ENCODE peak calls at places on chromosomes 13 and 19, in nine cellular contexts. A, S, X, B, L, P, G, I and V are unnamed samples.

GRCh38 chr13:96068729-96069128 is 15.5 kb upstream of the UGGT2 start:
- DNase-seq in A (no peak), S (no peak), X (no peak), B (no peak), L (no peak), P (no peak), G (no peak), I (no peak), V (no peak)

GRCh38 chr19:35346193-35347052 is 1.3 kb upstream of the FFAR1 start:
- DNase-seq in A (peak), S (peak), X (no peak), B (peak), L (no peak), P (no peak), G (no peak), I (no peak), V (no peak)

GRCh38 chr13:22828081-22828480 is 352.7 kb upstream of the SGCG start:
- DNase-seq in A (no peak), S (no peak), X (no peak), B (no peak), L (no peak), P (no peak), G (no peak), I (no peak), V (no peak)

GRCh38 chr13:26962671-26963070 is 202.1 kb upstream of the GPR12 start:
- DNase-seq in A (no peak), S (no peak), X (no peak), B (no peak), L (no peak), P (no peak), G (no peak), I (no peak), V (no peak)

GRCh38 chr13:31731923-31732322 is 7.4 kb upstream of the RXFP2 start:
- DNase-seq in A (no peak), S (no peak), X (no peak), B (no peak), L (peak), P (no peak), G (no peak), I (no peak), V (no peak)

GRCh38 chr19:33507021-33507956 is 14.3 kb downstream of the PEPD start:
- DNase-seq in A (no peak), S (no peak), X (no peak), B (no peak), L (peak), P (no peak), G (no peak), I (no peak), V (no peak)

GRCh38 chr13:27644302-27644701 is 22.6 kb downstream of the POLR1D start:
- DNase-seq in A (no peak), S (no peak), X (no peak), B (no peak), L (peak), P (no peak), G (no peak), I (no peak), V (no peak)

GRCh38 chr19:48868196-48868886 is at the start of gene PLEKHA4:
- DNase-seq in A (peak), S (no peak), X (peak), B (no peak), L (peak), P (no peak), G (peak), I (peak), V (no peak)

GRCh38 chr13:98546402-98546801 is 30.5 kb downstream of the STK24 start:
- DNase-seq in A (no peak), S (no peak), X (no peak), B (no peak), L (no peak), P (no peak), G (no peak), I (no peak), V (no peak)

GRCh38 chr13:98543380-98544104 is 33.4 kb downstream of the STK24 start:
- DNase-seq in A (no peak), S (no peak), X (no peak), B (no peak), L (no peak), P (no peak), G (no peak), I (no peak), V (no peak)

GRCh38 chr13:98541701-98542203 is 35.2 kb downstream of the STK24 start:
- DNase-seq in A (no peak), S (no peak), X (no peak), B (no peak), L (no peak), P (no peak), G (no peak), I (no peak), V (no peak)

GRCh38 chr13:98542568-98543379 is 34.1 kb downstream of the STK24 start:
- DNase-seq in A (no peak), S (no peak), X (no peak), B (no peak), L (no peak), P (no peak), G (no peak), I (no peak), V (no peak)

DNA sequence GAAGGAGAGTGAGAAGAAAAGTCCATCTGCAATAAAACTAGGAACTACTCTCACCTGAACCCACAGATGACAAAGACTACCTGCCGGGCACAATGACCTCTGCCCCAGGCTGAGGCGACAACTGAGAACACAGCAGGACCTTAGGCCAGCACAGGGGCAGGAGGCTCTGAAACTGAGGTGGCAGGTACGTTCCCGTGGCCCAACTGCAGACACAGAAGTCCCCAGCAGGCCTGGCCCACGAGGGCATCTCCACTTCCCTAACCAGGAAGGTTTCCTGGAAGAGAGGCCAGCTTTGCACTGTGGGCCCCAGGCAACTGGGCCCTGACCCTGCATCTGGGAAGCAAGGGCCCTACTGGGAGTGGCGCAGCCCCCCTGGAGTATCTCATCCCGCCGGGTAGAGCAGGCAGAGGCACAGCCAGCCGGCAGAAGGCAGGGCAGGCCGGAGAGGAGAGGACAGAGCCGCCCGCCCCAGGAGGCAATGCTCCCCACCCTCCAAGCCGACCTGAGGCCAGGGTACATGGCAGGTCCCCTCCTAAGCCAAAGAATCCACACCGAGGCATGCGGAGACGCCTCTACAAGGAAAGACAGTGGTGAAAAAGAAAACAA is 32.7 kb downstream of the STK24 start:
- DNase-seq in A (no peak), S (no peak), X (no peak), B (no peak), L (no peak), P (no peak), G (no peak), I (no peak), V (no peak)
- H3K27ac ChIP-seq in A (peak), S (no peak), X (peak), B (no peak), L (peak), P (no peak), G (peak), I (no peak), V (no peak)

GRCh38 chr13:29532136-29532535 is 63.4 kb downstream of the SLC7A1 start:
- DNase-seq in A (no peak), S (no peak), X (no peak), B (no peak), L (no peak), P (no peak), G (no peak), I (no peak), V (no peak)
- H3K4me3 ChIP-seq in A (no peak), S (no peak), X (no peak), B (no peak), L (no peak), P (no peak), G (no peak), I (no peak), V (no peak)

GRCh38 chr13:99985886-99986527 is 4.4 kb downstream of the ZIC2 start:
- DNase-seq in A (no peak), S (no peak), X (no peak), B (no peak), L (no peak), P (no peak), G (no peak), I (no peak), V (no peak)

GRCh38 chr13:99983401-99984133 is 2.0 kb downstream of the ZIC2 start:
- DNase-seq in A (no peak), S (no peak), X (no peak), B (no peak), L (no peak), P (no peak), G (no peak), I (no peak), V (no peak)

GRCh38 chr13:99985243-99985874 is 3.8 kb downstream of the ZIC2 start:
- DNase-seq in A (no peak), S (no peak), X (no peak), B (no peak), L (no peak), P (no peak), G (no peak), I (no peak), V (no peak)

GRCh38 chr13:99984134-99984462 is 2.5 kb downstream of the ZIC2 start:
- DNase-seq in A (no peak), S (no peak), X (no peak), B (no peak), L (no peak), P (no peak), G (no peak), I (no peak), V (no peak)

GRCh38 chr13:99984463-99985242 is 3.1 kb downstream of the ZIC2 start:
- DNase-seq in A (no peak), S (no peak), X (no peak), B (no peak), L (no peak), P (no peak), G (no peak), I (no peak), V (no peak)
- H3K27ac ChIP-seq in A (no peak), S (no peak), X (no peak), B (no peak), L (no peak), P (peak), G (no peak), I (no peak), V (no peak)

DNA sequence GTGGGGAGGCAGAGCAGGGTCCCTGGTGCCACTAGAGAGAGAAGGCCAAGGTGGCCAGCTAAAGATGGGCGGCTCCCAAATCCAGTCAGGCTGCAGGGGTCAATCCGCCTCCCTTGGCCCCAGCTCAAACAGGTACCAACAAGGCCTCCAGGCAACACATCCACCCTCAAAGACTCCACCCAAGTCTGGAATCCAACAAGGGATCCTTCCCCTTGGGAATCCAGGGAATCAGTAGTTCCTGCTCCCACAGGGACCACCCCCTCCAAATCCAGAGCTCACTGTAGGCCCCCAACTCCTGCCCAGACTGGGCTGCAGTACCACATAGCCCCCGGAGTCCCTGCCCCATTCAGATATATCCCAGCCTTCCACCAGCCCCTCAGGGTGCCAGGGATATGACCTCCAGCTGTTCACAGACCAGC is 3.3 kb downstream of the ERF start:
- DNase-seq in A (no peak), S (no peak), X (no peak), B (no peak), L (no peak), P (no peak), G (no peak), I (no peak), V (no peak)
- H3K4me3 ChIP-seq in A (peak), S (no peak), X (peak), B (no peak), L (no peak), P (peak), G (peak), I (peak), V (peak)

DNA sequence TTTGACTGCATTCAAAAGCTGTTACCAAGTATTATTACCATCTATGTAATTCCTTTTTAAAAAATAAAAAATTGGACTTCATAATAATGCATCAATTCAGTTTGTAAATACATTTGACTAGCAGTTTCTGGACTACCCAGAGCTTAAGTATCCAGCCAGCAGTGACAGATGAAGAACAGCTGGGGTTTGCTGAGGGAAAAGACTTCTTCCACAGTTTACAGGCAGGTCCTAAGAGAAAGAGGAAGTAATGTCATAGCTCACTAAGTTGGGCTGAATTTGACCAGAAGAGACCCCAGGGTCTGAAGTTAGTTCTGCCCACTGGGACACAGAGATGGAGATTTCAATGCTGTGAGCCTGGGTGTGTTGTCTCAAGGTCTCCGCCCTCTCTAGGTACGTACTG is 96.4 kb downstream of the MBNL2 start:
- DNase-seq in A (no peak), S (no peak), X (no peak), B (no peak), L (peak), P (no peak), G (no peak), I (no peak), V (no peak)
- H3K27ac ChIP-seq in A (peak), S (no peak), X (peak), B (no peak), L (no peak), P (no peak), G (peak), I (no peak), V (no peak)

GRCh38 chr13:48491423-48492122 is 41.3 kb downstream of the RCBTB2 start:
- DNase-seq in A (no peak), S (no peak), X (no peak), B (no peak), L (no peak), P (no peak), G (no peak), I (no peak), V (no peak)

GRCh38 chr13:48492123-48493075 is 40.5 kb downstream of the RCBTB2 start:
- DNase-seq in A (peak), S (peak), X (peak), B (no peak), L (peak), P (no peak), G (peak), I (peak), V (no peak)

GRCh38 chr13:48493076-48493765 is 39.7 kb downstream of the RCBTB2 start:
- DNase-seq in A (no peak), S (peak), X (no peak), B (no peak), L (peak), P (no peak), G (no peak), I (no peak), V (no peak)

GRCh38 chr13:48494874-48495273 is 38.0 kb downstream of the RCBTB2 start:
- DNase-seq in A (no peak), S (no peak), X (no peak), B (no peak), L (no peak), P (no peak), G (no peak), I (no peak), V (no peak)

DNA sequence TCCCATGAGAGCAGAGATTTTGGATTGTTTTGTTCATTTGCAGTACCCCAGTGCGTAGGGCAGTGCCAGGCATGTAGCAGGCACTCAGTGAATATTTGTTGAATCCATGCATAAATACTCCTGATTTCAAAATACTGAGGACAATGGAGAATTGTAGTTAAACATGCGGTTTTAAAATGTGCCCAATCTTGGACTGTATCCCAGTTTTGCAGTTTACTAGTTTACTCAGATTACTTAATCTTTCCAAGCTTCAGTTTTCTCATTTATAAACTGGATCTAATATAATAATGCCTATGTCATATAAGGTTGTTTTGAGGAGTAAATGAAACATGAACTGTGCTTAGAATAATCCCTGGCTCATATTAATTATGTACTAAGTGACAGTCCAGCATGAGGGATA is 39.0 kb downstream of the RCBTB2 start:
- DNase-seq in A (no peak), S (no peak), X (no peak), B (no peak), L (peak), P (no peak), G (no peak), I (no peak), V (no peak)
- H3K4me3 ChIP-seq in A (no peak), S (no peak), X (no peak), B (no peak), L (no peak), P (no peak), G (no peak), I (no peak), V (no peak)

GRCh38 chr13:40456397-40456958 is 210.0 kb downstream of the FOXO1 start:
- DNase-seq in A (no peak), S (no peak), X (no peak), B (no peak), L (no peak), P (no peak), G (no peak), I (no peak), V (no peak)
- H3K27ac ChIP-seq in A (no peak), S (no peak), X (no peak), B (no peak), L (no peak), P (no peak), G (no peak), I (no peak), V (no peak)

DNA sequence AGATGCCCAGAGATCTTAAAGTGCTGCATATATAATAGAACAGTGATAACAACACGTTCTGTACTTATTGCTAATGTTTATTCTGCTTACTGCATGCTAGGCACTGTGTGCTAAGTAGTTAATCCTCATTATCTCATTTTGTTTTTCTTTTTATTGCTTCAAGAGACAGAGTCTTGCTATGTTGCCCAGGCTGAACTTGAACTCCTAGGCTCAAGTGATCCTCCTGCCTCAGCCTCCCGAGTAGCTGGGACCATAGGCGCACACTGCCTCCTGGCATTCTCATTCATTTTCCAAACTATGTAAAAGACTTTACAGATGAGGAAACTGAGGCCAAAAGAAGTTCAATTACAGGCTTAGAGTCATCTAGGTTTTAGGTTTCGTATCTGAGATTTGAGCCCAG is 548.4 kb downstream of the GPC6 start:
- DNase-seq in A (no peak), S (no peak), X (no peak), B (no peak), L (no peak), P (no peak), G (no peak), I (no peak), V (no peak)
- H3K4me3 ChIP-seq in A (no peak), S (no peak), X (no peak), B (no peak), L (no peak), P (no peak), G (no peak), I (no peak), V (peak)

DNA sequence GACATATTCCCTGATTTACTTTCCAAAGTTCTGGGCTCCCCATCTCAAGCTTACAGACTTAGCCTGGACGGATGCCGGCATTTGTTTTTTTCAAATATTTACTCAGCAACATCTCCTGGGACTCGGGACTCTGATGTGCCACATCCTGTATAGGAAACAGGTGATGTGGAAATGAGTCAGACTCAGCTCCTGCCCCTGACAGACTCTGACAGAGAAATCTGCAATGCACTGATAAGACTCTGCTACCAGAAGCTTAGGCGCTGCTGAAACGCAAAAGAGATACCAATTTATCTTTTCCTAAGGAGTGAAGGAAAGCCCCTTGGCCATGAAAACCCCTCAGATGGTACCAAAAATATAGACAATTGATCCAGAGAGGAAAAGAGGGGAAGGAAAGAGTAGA is 16.2 kb downstream of the LAIR2 start:
- DNase-seq in A (no peak), S (no peak), X (no peak), B (peak), L (peak), P (no peak), G (no peak), I (no peak), V (no peak)
- H3K27ac ChIP-seq in A (no peak), S (no peak), X (no peak), B (no peak), L (no peak), P (no peak), G (no peak), I (no peak), V (no peak)